ENCODE peak calls at places on chromosomes 7 and 10, in five cellular contexts. V is AG10803, N is suprapubic skin, U is mucosa of descending colon, Y is stomach. E is an unnamed sample.

GRCh38 chr10:4767033-4767814 is 58.8 kb upstream of the AKR1E2 start:
- DNase-seq in V (peak; percentile 56), N (no peak), U (peak; percentile 60), Y (no peak), E (no peak)

GRCh38 chr7:70018700-70019099 is 420.4 kb downstream of the AUTS2 start:
- DNase-seq in V (no peak), N (no peak), U (no peak), Y (no peak), E (no peak)

GRCh38 chr7:1678070-1678543 is 8.0 kb downstream of the ELFN1 start:
- DNase-seq in V (no peak), N (peak; percentile 46), U (no peak), Y (peak; percentile 16), E (no peak)

GRCh38 chr10:42973870-42974692 is 102.8 kb upstream of the RET start:
- DNase-seq in V (no peak), N (peak; percentile 35), U (no peak), Y (no peak), E (peak; percentile 4)

GRCh38 chr10:68402271-68402670 is 4.8 kb downstream of the RUFY2 start:
- DNase-seq in V (no peak), N (no peak), U (no peak), Y (no peak), E (no peak)

GRCh38 chr10:3897156-3897555 is 112.1 kb upstream of the KLF6 start:
- DNase-seq in V (peak; percentile 71), N (no peak), U (no peak), Y (no peak), E (no peak)

GRCh38 chr7:1755783-1756626 is 85.9 kb downstream of the ELFN1 start:
- DNase-seq in V (no peak), N (no peak), U (no peak), Y (no peak), E (no peak)

GRCh38 chr10:22363305-22363704 is 18.0 kb downstream of the SPAG6 start:
- DNase-seq in V (no peak), N (no peak), U (no peak), Y (no peak), E (no peak)

GRCh38 chr10:80455461-80456345 is 1.6 kb downstream of the TSPAN14 start:
- DNase-seq in V (no peak), N (no peak), U (no peak), Y (no peak), E (no peak)

GRCh38 chr10:125260260-125260659 is 99.9 kb upstream of the CTBP2 start:
- DNase-seq in V (no peak), N (no peak), U (no peak), Y (no peak), E (no peak)

GRCh38 chr10:97861351-97861750 is 11.7 kb downstream of the GOLGA7B start:
- DNase-seq in V (peak; percentile 55), N (no peak), U (no peak), Y (no peak), E (no peak)

GRCh38 chr10:110165239-110165638 is 42.2 kb upstream of the MXI1 start:
- DNase-seq in V (no peak), N (no peak), U (no peak), Y (no peak), E (no peak)

GRCh38 chr7:23268167-23268566 is 21.6 kb downstream of the GPNMB start:
- DNase-seq in V (no peak), N (no peak), U (no peak), Y (no peak), E (no peak)

GRCh38 chr10:101495324-101495925 is 92.6 kb downstream of the POLL start:
- DNase-seq in V (peak; percentile 9), N (no peak), U (no peak), Y (no peak), E (no peak)

GRCh38 chr10:84317174-84317573 is 11.2 kb upstream of the CCSER2 start:
- DNase-seq in V (no peak), N (no peak), U (no peak), Y (no peak), E (no peak)
- H3K4me3 ChIP-seq in V (no peak overlapping the region), N (no peak overlapping the region), U (no peak overlapping the region), Y (no peak overlapping the region), E (no peak overlapping the region)

GRCh38 chr10:133337079-133337725 is 506 bp upstream of the CALY start:
- DNase-seq in V (no peak), N (no peak), U (no peak), Y (no peak), E (no peak)

GRCh38 chr10:133336131-133337078 is at the start of gene CALY:
- DNase-seq in V (no peak), N (no peak), U (peak; percentile 50), Y (peak; percentile 59), E (peak; percentile 62)

GRCh38 chr10:133335238-133336122 is 1.2 kb downstream of the CALY start:
- DNase-seq in V (peak; percentile 46), N (no peak), U (peak; percentile 62), Y (peak; percentile 48), E (peak; percentile 62)

GRCh38 chr10:133332936-133333699 is 3.6 kb downstream of the CALY start:
- DNase-seq in V (no peak), N (no peak), U (no peak), Y (no peak), E (no peak)

GRCh38 chr10:133334495-133335237 is 2.0 kb downstream of the CALY start:
- DNase-seq in V (no peak), N (no peak), U (no peak), Y (no peak), E (no peak)
- H3K4me3 ChIP-seq in V (no peak overlapping the region), N (peak overlapping the region; percentile 38), U (no peak overlapping the region), Y (peak overlapping the region; percentile 50), E (peak overlapping the region; percentile 8)

GRCh38 chr10:71582019-71582418 is 137.6 kb downstream of the C10orf105 start:
- DNase-seq in V (peak; percentile 34), N (no peak), U (peak; percentile 17), Y (no peak), E (no peak)

GRCh38 chr10:71582506-71582905 is 137.1 kb downstream of the C10orf105 start:
- DNase-seq in V (no peak), N (no peak), U (no peak), Y (no peak), E (no peak)

GRCh38 chr10:71580415-71580814 is 139.2 kb downstream of the C10orf105 start:
- DNase-seq in V (no peak), N (no peak), U (no peak), Y (no peak), E (no peak)

GRCh38 chr10:71580926-71581325 is 138.7 kb downstream of the C10orf105 start:
- DNase-seq in V (no peak), N (no peak), U (no peak), Y (no peak), E (no peak)

DNA sequence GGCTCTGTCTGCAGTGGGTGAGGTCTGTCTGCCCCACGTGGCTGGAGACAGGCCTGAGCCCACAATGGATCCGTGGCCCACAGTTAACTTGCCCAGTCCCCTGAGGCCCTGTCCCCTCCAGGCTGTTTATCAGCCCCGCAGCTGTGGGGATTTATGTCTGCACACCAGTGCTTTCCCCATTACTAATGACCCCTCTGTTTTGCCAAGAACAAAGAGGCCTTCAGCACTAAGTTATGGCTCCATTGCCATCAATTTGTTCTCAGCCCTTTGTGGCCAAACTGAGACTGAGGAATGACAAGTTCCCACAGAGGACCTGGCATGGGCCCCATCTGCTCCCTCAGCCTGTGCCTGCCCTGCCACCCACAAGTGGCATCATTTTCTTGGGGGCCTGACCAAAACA is 138.2 kb downstream of the C10orf105 start:
- DNase-seq in V (no peak), N (no peak), U (no peak), Y (no peak), E (no peak)
- H3K4me3 ChIP-seq in V (no peak overlapping the region), N (no peak overlapping the region), U (no peak overlapping the region), Y (no peak overlapping the region), E (no peak overlapping the region)

GRCh38 chr10:30818010-30818660 is 188.6 kb upstream of the LYZL2 start:
- DNase-seq in V (peak; percentile 59), N (no peak), U (peak; percentile 18), Y (peak; percentile 39), E (no peak)
- H3K4me3 ChIP-seq in V (no peak overlapping the region), N (no peak overlapping the region), U (no peak overlapping the region), Y (no peak overlapping the region), E (no peak overlapping the region)

GRCh38 chr10:26015092-26015491 is 81.1 kb downstream of the MYO3A start:
- DNase-seq in V (no peak), N (no peak), U (no peak), Y (no peak), E (no peak)
- H3K4me3 ChIP-seq in V (no peak overlapping the region), N (no peak overlapping the region), U (no peak overlapping the region), Y (no peak overlapping the region), E (no peak overlapping the region)

GRCh38 chr7:44799939-44800338 is 3.5 kb downstream of the PPIA start:
- DNase-seq in V (no peak), N (no peak), U (no peak), Y (no peak), E (no peak)
- H3K4me3 ChIP-seq in V (no peak overlapping the region), N (no peak overlapping the region), U (no peak overlapping the region), Y (no peak overlapping the region), E (no peak overlapping the region)